ENCODE peak calls at places on chromosomes 2 and 18, in six cellular contexts. One of them, this sample, is unnamed.

GRCh38 chr2:46554381-46554780 is 75.0 kb downstream of the TMEM247 start:
- DNase-seq in AG09319: no peak
- DNase-seq in astrocyte of the cerebellum: no peak
- DNase-seq in ovary: no peak
- DNase-seq in AG10803: peak; percentile 29
- DNase-seq in mucosa of descending colon: no peak
- DNase-seq in this sample: no peak

GRCh38 chr2:218238896-218239295 is 21.9 kb downstream of the ARPC2 start:
- DNase-seq in AG09319: no peak
- DNase-seq in astrocyte of the cerebellum: no peak
- DNase-seq in ovary: no peak
- DNase-seq in AG10803: no peak
- DNase-seq in mucosa of descending colon: no peak
- DNase-seq in this sample: no peak

GRCh38 chr2:111202266-111203040 is 81.7 kb downstream of the BCL2L11 start:
- DNase-seq in AG09319: peak; percentile 28
- DNase-seq in astrocyte of the cerebellum: peak; percentile 75
- DNase-seq in ovary: no peak
- DNase-seq in AG10803: peak; percentile 25
- DNase-seq in mucosa of descending colon: no peak
- DNase-seq in this sample: no peak

GRCh38 chr2:220708366-220708765 is 863.7 kb downstream of the EPHA4 start:
- DNase-seq in AG09319: peak; percentile 54
- DNase-seq in astrocyte of the cerebellum: peak; percentile 57
- DNase-seq in ovary: no peak
- DNase-seq in AG10803: peak; percentile 32
- DNase-seq in mucosa of descending colon: no peak
- DNase-seq in this sample: no peak

GRCh38 chr18:58129019-58129374 is 85.0 kb downstream of the NEDD4L start:
- DNase-seq in AG09319: no peak
- DNase-seq in astrocyte of the cerebellum: no peak
- DNase-seq in ovary: no peak
- DNase-seq in AG10803: no peak
- DNase-seq in mucosa of descending colon: peak; percentile 59
- DNase-seq in this sample: no peak

GRCh38 chr18:10230072-10230471 is 224.4 kb upstream of the APCDD1 start:
- DNase-seq in AG09319: peak; percentile 16
- DNase-seq in astrocyte of the cerebellum: no peak
- DNase-seq in ovary: no peak
- DNase-seq in AG10803: peak; percentile 92
- DNase-seq in mucosa of descending colon: no peak
- DNase-seq in this sample: no peak

GRCh38 chr2:120425014-120425413 is 79.1 kb downstream of the INHBB start:
- DNase-seq in AG09319: no peak
- DNase-seq in astrocyte of the cerebellum: no peak
- DNase-seq in ovary: no peak
- DNase-seq in AG10803: no peak
- DNase-seq in mucosa of descending colon: no peak
- DNase-seq in this sample: no peak

GRCh38 chr2:152335851-152336102 is 803 bp downstream of the FMNL2 start:
- DNase-seq in AG09319: no peak
- DNase-seq in astrocyte of the cerebellum: no peak
- DNase-seq in ovary: peak; percentile 29
- DNase-seq in AG10803: no peak
- DNase-seq in mucosa of descending colon: no peak
- DNase-seq in this sample: no peak

GRCh38 chr2:118224144-118224887 is 136.0 kb downstream of the INSIG2 start:
- DNase-seq in AG09319: no peak
- DNase-seq in astrocyte of the cerebellum: no peak
- DNase-seq in ovary: no peak
- DNase-seq in AG10803: peak; percentile 21
- DNase-seq in mucosa of descending colon: peak; percentile 21
- DNase-seq in this sample: peak; percentile 36

GRCh38 chr2:106097370-106098000 is 96.6 kb downstream of the UXS1 start:
- DNase-seq in AG09319: no peak
- DNase-seq in astrocyte of the cerebellum: no peak
- DNase-seq in ovary: no peak
- DNase-seq in AG10803: no peak
- DNase-seq in mucosa of descending colon: no peak
- DNase-seq in this sample: no peak

GRCh38 chr2:85770369-85770768 is 16.6 kb downstream of the ATOH8 start:
- DNase-seq in AG09319: no peak
- DNase-seq in astrocyte of the cerebellum: no peak
- DNase-seq in ovary: no peak
- DNase-seq in AG10803: peak; percentile 63
- DNase-seq in mucosa of descending colon: no peak
- DNase-seq in this sample: no peak

GRCh38 chr2:24756789-24757188 is 36.4 kb downstream of the PTRHD1 start:
- DNase-seq in AG09319: no peak
- DNase-seq in astrocyte of the cerebellum: no peak
- DNase-seq in ovary: no peak
- DNase-seq in AG10803: no peak
- DNase-seq in mucosa of descending colon: no peak
- DNase-seq in this sample: no peak

GRCh38 chr2:178234648-178235047 is 40.3 kb downstream of the OSBPL6 start:
- DNase-seq in AG09319: no peak
- DNase-seq in astrocyte of the cerebellum: no peak
- DNase-seq in ovary: no peak
- DNase-seq in AG10803: peak; percentile 67
- DNase-seq in mucosa of descending colon: no peak
- DNase-seq in this sample: no peak

GRCh38 chr2:21757805-21758204 is 634.0 kb downstream of the TDRD15 start:
- DNase-seq in AG09319: no peak
- DNase-seq in astrocyte of the cerebellum: no peak
- DNase-seq in ovary: no peak
- DNase-seq in AG10803: no peak
- DNase-seq in mucosa of descending colon: no peak
- DNase-seq in this sample: no peak

GRCh38 chr2:21748501-21748900 is 624.7 kb downstream of the TDRD15 start:
- DNase-seq in AG09319: no peak
- DNase-seq in astrocyte of the cerebellum: no peak
- DNase-seq in ovary: no peak
- DNase-seq in AG10803: no peak
- DNase-seq in mucosa of descending colon: no peak
- DNase-seq in this sample: no peak

GRCh38 chr2:21759819-21760218 is 636.1 kb downstream of the TDRD15 start:
- DNase-seq in AG09319: no peak
- DNase-seq in astrocyte of the cerebellum: peak; percentile 9
- DNase-seq in ovary: no peak
- DNase-seq in AG10803: no peak
- DNase-seq in mucosa of descending colon: no peak
- DNase-seq in this sample: no peak

DNA sequence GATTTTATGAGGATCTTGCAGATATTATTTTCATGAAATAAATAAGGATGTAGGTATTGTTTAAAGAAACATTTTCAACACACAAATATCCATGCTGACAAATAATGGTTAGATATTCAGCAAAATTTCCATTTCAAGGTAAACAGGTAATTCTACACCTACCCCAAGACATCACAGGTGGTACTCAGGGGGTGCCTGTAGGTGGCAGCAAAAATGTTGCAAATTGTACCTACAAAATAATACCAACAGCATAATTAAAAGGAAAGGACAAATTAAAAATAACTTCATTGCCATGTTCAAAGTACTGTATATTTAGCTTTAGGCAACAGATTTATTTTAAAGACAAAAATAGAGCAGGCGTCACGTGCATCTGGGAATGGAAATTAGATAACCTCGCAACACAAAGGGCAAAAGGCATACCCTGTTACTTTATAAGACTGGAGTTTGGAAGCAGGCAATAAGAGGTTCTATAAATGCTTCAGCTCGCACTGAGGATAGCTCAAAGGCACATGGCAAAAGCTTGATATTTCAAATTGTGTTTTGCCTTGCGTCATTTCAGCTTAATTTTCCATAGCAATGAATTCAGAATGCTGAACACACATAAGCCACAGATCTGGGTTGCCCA is 630.5 kb downstream of the TDRD15 start:
- DNase-seq in AG09319: no peak
- DNase-seq in astrocyte of the cerebellum: no peak
- DNase-seq in ovary: no peak
- DNase-seq in AG10803: no peak
- DNase-seq in mucosa of descending colon: no peak
- DNase-seq in this sample: no peak
- TF ChIP-seq CTCF in AG09319: no peak
- TF ChIP-seq CTCF in astrocyte of the cerebellum: peak; percentile 36
- TF ChIP-seq CTCF in ovary: no peak
- TF ChIP-seq CTCF in AG10803: no peak
- TF ChIP-seq CTCF in mucosa of descending colon: no peak
- TF ChIP-seq CTCF in this sample: peak; percentile 42

GRCh38 chr2:115083216-115083615 is 640.8 kb downstream of the DPP10 start:
- DNase-seq in AG09319: no peak
- DNase-seq in astrocyte of the cerebellum: no peak
- DNase-seq in ovary: no peak
- DNase-seq in AG10803: no peak
- DNase-seq in mucosa of descending colon: peak; percentile 6
- DNase-seq in this sample: no peak
- TF ChIP-seq CTCF in AG09319: no peak
- TF ChIP-seq CTCF in astrocyte of the cerebellum: no peak
- TF ChIP-seq CTCF in ovary: no peak
- TF ChIP-seq CTCF in AG10803: no peak
- TF ChIP-seq CTCF in mucosa of descending colon: no peak
- TF ChIP-seq CTCF in this sample: peak; percentile 36

GRCh38 chr2:173965372-173966025 is at the start of gene SP3:
- DNase-seq in AG09319: peak; percentile 96
- DNase-seq in astrocyte of the cerebellum: peak; percentile 94
- DNase-seq in ovary: peak; percentile 98
- DNase-seq in AG10803: peak; percentile 97
- DNase-seq in mucosa of descending colon: peak; percentile 97
- DNase-seq in this sample: peak; percentile 89
- TF ChIP-seq CTCF in AG09319: no peak
- TF ChIP-seq CTCF in astrocyte of the cerebellum: no peak
- TF ChIP-seq CTCF in ovary: no peak
- TF ChIP-seq CTCF in AG10803: peak; percentile 3
- TF ChIP-seq CTCF in mucosa of descending colon: no peak
- TF ChIP-seq CTCF in this sample: no peak

GRCh38 chr2:216780843-216781242 is 79.0 kb downstream of the TNP1 start:
- DNase-seq in AG09319: no peak
- DNase-seq in astrocyte of the cerebellum: no peak
- DNase-seq in ovary: no peak
- DNase-seq in AG10803: no peak
- DNase-seq in mucosa of descending colon: no peak
- DNase-seq in this sample: no peak

GRCh38 chr2:216775043-216775453 is 79.7 kb upstream of the IGFBP5 start:
- DNase-seq in AG09319: peak; percentile 53
- DNase-seq in astrocyte of the cerebellum: peak; percentile 83
- DNase-seq in ovary: peak; percentile 65
- DNase-seq in AG10803: peak; percentile 97
- DNase-seq in mucosa of descending colon: no peak
- DNase-seq in this sample: no peak

GRCh38 chr2:216776076-216776726 is 80.9 kb upstream of the IGFBP5 start:
- DNase-seq in AG09319: no peak
- DNase-seq in astrocyte of the cerebellum: no peak
- DNase-seq in ovary: no peak
- DNase-seq in AG10803: no peak
- DNase-seq in mucosa of descending colon: no peak
- DNase-seq in this sample: no peak

GRCh38 chr2:216774620-216775019 is 79.3 kb upstream of the IGFBP5 start:
- DNase-seq in AG09319: peak; percentile 29
- DNase-seq in astrocyte of the cerebellum: peak; percentile 63
- DNase-seq in ovary: no peak
- DNase-seq in AG10803: peak; percentile 90
- DNase-seq in mucosa of descending colon: peak; percentile 10
- DNase-seq in this sample: no peak

GRCh38 chr2:216777637-216778273 is 82.1 kb downstream of the TNP1 start:
- DNase-seq in AG09319: no peak
- DNase-seq in astrocyte of the cerebellum: no peak
- DNase-seq in ovary: no peak
- DNase-seq in AG10803: peak; percentile 29
- DNase-seq in mucosa of descending colon: peak; percentile 20
- DNase-seq in this sample: peak; percentile 19
- TF ChIP-seq CTCF in AG09319: peak; percentile 32
- TF ChIP-seq CTCF in astrocyte of the cerebellum: peak; percentile 61
- TF ChIP-seq CTCF in ovary: no peak
- TF ChIP-seq CTCF in AG10803: peak; percentile 62
- TF ChIP-seq CTCF in mucosa of descending colon: peak; percentile 18
- TF ChIP-seq CTCF in this sample: peak; percentile 77

GRCh38 chr2:188765522-188765921 is 208.7 kb upstream of the COL3A1 start:
- DNase-seq in AG09319: no peak
- DNase-seq in astrocyte of the cerebellum: no peak
- DNase-seq in ovary: no peak
- DNase-seq in AG10803: no peak
- DNase-seq in mucosa of descending colon: peak; percentile 7
- DNase-seq in this sample: peak; percentile 2
- TF ChIP-seq CTCF in AG09319: peak; percentile 26
- TF ChIP-seq CTCF in astrocyte of the cerebellum: peak; percentile 35
- TF ChIP-seq CTCF in ovary: no peak
- TF ChIP-seq CTCF in AG10803: peak; percentile 29
- TF ChIP-seq CTCF in mucosa of descending colon: no peak
- TF ChIP-seq CTCF in this sample: peak; percentile 54

GRCh38 chr2:4354678-4355077 is 651.3 kb downstream of the DCDC2C start:
- DNase-seq in AG09319: no peak
- DNase-seq in astrocyte of the cerebellum: no peak
- DNase-seq in ovary: no peak
- DNase-seq in AG10803: no peak
- DNase-seq in mucosa of descending colon: no peak
- DNase-seq in this sample: peak; percentile 27
- TF ChIP-seq CTCF in AG09319: no peak
- TF ChIP-seq CTCF in astrocyte of the cerebellum: peak; percentile 10
- TF ChIP-seq CTCF in ovary: no peak
- TF ChIP-seq CTCF in AG10803: no peak
- TF ChIP-seq CTCF in mucosa of descending colon: no peak
- TF ChIP-seq CTCF in this sample: peak; percentile 65

GRCh38 chr2:208389940-208390339 is 16.7 kb upstream of the PTH2R start:
- DNase-seq in AG09319: no peak
- DNase-seq in astrocyte of the cerebellum: no peak
- DNase-seq in ovary: no peak
- DNase-seq in AG10803: no peak
- DNase-seq in mucosa of descending colon: no peak
- DNase-seq in this sample: no peak

GRCh38 chr2:208386546-208386945 is 20.0 kb upstream of the PTH2R start:
- DNase-seq in AG09319: no peak
- DNase-seq in astrocyte of the cerebellum: no peak
- DNase-seq in ovary: no peak
- DNase-seq in AG10803: no peak
- DNase-seq in mucosa of descending colon: no peak
- DNase-seq in this sample: no peak

DNA sequence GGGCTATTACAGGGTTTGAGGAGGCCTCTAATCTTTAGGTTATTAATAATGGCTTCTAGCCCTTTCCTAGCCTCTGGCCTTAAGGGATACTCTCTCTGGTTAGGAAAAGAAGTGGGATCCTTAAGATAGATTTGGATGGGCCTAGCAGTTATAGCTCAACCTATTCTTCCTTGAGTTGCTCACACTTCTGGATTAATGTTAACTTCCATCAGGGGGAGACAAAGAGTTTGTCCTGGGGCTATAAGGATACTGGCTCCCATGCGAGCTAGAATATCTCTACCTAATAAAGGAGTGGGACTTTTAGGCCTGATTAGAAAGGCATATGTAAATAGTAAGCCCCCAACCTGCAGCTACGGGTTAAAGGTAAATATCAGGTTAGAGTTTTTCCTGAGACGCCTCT is 14.3 kb upstream of the PTH2R start:
- DNase-seq in AG09319: no peak
- DNase-seq in astrocyte of the cerebellum: no peak
- DNase-seq in ovary: no peak
- DNase-seq in AG10803: no peak
- DNase-seq in mucosa of descending colon: no peak
- DNase-seq in this sample: no peak
- TF ChIP-seq CTCF in AG09319: peak; percentile 13
- TF ChIP-seq CTCF in astrocyte of the cerebellum: peak; percentile 21
- TF ChIP-seq CTCF in ovary: no peak
- TF ChIP-seq CTCF in AG10803: peak; percentile 36
- TF ChIP-seq CTCF in mucosa of descending colon: no peak
- TF ChIP-seq CTCF in this sample: no peak

This sample was measured in neural crest cell.